ENCODE peak calls at places on chromosomes 11 and 22, in nine cellular contexts. A, P, C, W, J, I, V, F and D are unnamed samples.

GRCh38 chr22:19194751-19195536 is 16.4 kb upstream of the SLC25A1 start:
- DNase-seq in A (no peak), P (no peak), C (no peak), W (no peak), J (no peak), I (no peak), V (no peak), F (no peak), D (no peak)

GRCh38 chr11:13188179-13188578 is 89.4 kb upstream of the BMAL1 start:
- DNase-seq in A (no peak), P (no peak), C (no peak), W (no peak), J (no peak), I (no peak), V (no peak), F (no peak), D (no peak)

GRCh38 chr11:2538951-2539735 is 94.3 kb downstream of the KCNQ1 start:
- DNase-seq in A (no peak), P (no peak), C (no peak), W (peak), J (no peak), I (no peak), V (peak), F (no peak), D (no peak)

GRCh38 chr11:87445002-87445401 is 407.3 kb downstream of the TMEM135 start:
- DNase-seq in A (no peak), P (no peak), C (peak), W (no peak), J (peak), I (no peak), V (no peak), F (no peak), D (no peak)

GRCh38 chr22:37746366-37747089 is 49.7 kb downstream of the TRIOBP start:
- DNase-seq in A (no peak), P (no peak), C (no peak), W (no peak), J (no peak), I (no peak), V (peak), F (peak), D (no peak)

GRCh38 chr11:66556086-66556485 is 9.4 kb downstream of the ACTN3 start:
- DNase-seq in A (no peak), P (no peak), C (no peak), W (no peak), J (no peak), I (no peak), V (no peak), F (no peak), D (no peak)

GRCh38 chr11:57476883-57477506 is 16.7 kb downstream of the RTN4RL2 start:
- DNase-seq in A (no peak), P (no peak), C (no peak), W (no peak), J (peak), I (peak), V (peak), F (no peak), D (no peak)

GRCh38 chr11:47189100-47189834 is 3.0 kb upstream of the PACSIN3 start:
- DNase-seq in A (no peak), P (no peak), C (peak), W (no peak), J (peak), I (no peak), V (no peak), F (no peak), D (peak)

GRCh38 chr11:132838621-132839020 is 693.7 kb downstream of the OPCML start:
- DNase-seq in A (no peak), P (no peak), C (peak), W (no peak), J (no peak), I (no peak), V (no peak), F (no peak), D (peak)

GRCh38 chr11:69705246-69705856 is 1.5 kb upstream of the FGF19 start:
- DNase-seq in A (no peak), P (no peak), C (no peak), W (no peak), J (no peak), I (no peak), V (no peak), F (no peak), D (no peak)

GRCh38 chr11:69703711-69704507 is at the start of gene FGF19:
- DNase-seq in A (no peak), P (no peak), C (no peak), W (no peak), J (no peak), I (no peak), V (no peak), F (no peak), D (no peak)

GRCh38 chr11:69705901-69706787 is 2.3 kb upstream of the FGF19 start:
- DNase-seq in A (no peak), P (no peak), C (no peak), W (no peak), J (no peak), I (no peak), V (no peak), F (no peak), D (no peak)

GRCh38 chr11:69702769-69703510 is 882 bp downstream of the FGF19 start:
- DNase-seq in A (no peak), P (no peak), C (no peak), W (no peak), J (no peak), I (no peak), V (no peak), F (no peak), D (no peak)

DNA sequence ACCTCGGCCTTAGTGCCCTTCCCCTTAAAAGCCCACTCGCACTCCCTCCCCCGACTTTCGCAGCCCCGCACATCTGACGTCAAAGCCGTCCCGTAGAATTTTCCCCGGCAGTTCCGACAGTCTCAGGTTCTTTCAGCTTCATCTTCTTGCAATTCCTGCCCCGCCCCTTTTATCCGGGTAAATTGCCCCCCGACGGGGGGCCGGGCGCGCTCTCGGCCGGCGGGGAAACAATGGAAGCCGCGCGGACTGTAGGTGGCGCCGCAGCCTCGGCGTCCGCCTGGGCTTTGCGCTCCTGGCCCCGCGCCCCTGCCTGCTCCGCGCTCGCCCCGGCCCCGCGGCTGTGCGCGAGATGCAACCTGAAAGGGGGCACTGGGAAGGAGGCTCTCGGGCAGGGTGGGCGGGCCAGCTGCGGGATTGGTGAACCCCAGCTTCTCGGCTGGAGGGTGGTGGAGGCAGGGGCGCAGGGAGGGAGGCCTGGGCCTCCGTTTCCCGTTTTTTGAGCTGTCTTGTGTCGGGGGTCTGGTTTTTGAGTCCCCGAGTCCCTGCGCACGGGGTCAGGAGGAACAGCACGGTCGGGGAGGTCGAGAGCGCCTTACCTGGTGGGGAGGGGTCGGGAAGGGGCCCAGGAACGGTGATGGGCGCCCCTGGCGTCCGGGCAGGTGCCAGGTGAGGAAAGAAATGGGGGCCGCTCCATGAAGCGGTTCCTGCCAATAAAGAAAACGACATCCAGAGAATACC is 855 bp upstream of the FGF19 start:
- DNase-seq in A (no peak), P (no peak), C (peak), W (no peak), J (no peak), I (no peak), V (peak), F (peak), D (no peak)
- TF ChIP-seq CTCF in A (peak), P (peak), C (peak), W (peak), J (peak), I (peak), V (peak), F (peak), D (no peak)

DNA sequence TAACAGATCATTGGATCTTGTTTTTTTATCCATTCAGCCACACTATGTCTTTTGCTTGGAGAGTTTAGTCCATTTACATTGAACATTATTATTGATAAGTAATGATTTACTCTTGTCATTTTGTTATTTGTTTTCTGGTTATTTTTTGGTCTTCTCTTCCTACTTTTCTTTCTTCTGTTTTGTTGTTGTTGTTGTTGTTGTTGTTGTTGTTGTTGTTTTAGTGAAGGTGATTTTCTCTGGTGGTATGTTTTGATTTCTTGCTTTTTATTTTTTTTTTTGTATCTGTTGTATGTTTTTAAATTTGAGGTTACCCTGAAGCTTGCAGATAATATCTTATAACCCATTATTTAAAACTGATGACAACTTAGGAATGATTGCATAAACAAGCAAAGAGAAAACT is 28.6 kb downstream of the TAF1D start:
- DNase-seq in A (no peak), P (no peak), C (no peak), W (no peak), J (no peak), I (no peak), V (no peak), F (no peak), D (no peak)
- TF ChIP-seq CTCF in A (no peak), P (no peak), C (no peak), W (no peak), J (no peak), I (no peak), V (no peak), F (no peak), D (no peak)

DNA sequence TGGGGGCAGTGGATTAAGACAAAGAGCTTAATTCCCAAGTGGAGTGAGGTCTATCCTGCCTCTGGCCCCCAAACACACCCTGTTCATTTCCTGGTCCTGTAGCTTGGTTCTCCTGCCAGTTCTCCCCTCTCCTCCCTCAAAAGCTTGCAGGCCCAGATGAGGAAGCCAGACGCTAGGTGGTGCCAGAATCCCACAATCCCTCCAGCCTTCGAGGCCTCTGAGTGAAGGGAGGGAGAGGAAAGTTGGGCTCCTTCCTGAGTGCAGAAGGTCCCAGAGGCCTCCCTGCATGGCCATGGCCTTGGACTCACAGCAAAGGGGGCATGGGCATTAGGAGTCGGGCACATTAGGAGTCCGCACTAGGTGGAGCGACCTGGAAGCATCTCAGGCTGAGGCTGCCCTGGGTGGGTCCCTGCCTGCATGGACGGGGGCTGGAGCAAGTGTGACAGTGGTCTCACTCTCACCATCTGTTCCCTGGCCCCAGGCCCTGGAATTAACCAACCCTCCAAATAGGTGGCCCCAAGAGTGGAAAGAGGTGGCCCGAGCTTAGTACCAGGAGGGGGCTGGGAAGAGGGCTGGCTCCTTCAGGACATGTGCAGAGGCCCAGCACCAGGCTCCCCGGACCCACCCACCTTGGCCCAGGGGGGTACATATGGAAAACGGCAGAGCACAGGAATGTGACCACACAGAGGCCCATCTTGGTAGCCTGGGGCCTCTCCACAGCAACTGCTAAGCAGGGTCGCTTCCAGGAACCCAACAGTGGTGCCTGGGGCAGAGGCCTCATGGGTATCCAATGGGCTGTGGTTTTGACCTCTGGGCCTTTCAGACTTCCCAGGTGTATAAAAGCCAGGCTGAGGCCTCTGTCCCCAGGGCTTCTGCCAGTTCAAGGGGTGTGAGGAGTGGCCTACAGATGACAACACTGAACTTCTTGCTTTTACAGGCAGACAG is 5.2 kb downstream of the FXYD2 start:
- DNase-seq in A (no peak), P (peak), C (peak), W (no peak), J (no peak), I (peak), V (peak), F (peak), D (peak)
- TF ChIP-seq CTCF in A (peak), P (peak), C (peak), W (no peak), J (peak), I (peak), V (peak), F (peak), D (peak)

DNA sequence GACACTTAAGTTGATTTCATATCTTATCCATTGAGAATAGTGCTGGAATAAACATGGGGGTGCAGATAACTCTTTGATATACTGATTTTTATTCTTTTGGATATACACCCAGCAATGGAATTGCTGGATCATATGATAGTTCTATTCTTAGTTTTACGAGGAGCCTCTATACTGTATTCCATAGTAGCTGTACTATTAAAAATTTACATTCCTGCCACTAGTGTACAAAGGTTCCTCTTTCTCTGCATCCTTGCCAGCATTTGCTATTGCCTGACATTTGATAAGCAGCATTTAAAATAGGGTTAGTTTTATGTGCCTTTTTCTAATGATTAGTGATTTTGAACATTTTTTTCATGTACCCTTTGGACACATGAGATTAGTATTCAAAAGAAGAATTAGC is 554.2 kb downstream of the JRKL start:
- DNase-seq in A (no peak), P (no peak), C (no peak), W (no peak), J (no peak), I (no peak), V (no peak), F (no peak), D (no peak)
- TF ChIP-seq CTCF in A (no peak), P (no peak), C (no peak), W (no peak), J (no peak), I (no peak), V (no peak), F (no peak), D (no peak)

GRCh38 chr11:82195251-82195650 is 538.4 kb downstream of the FAM181B start:
- DNase-seq in A (no peak), P (no peak), C (no peak), W (no peak), J (no peak), I (no peak), V (no peak), F (no peak), D (no peak)

GRCh38 chr11:82191690-82192089 is 542.0 kb downstream of the FAM181B start:
- DNase-seq in A (no peak), P (no peak), C (no peak), W (no peak), J (no peak), I (no peak), V (peak), F (no peak), D (no peak)

GRCh38 chr11:82194521-82194920 is 539.1 kb downstream of the FAM181B start:
- DNase-seq in A (no peak), P (no peak), C (no peak), W (no peak), J (no peak), I (peak), V (no peak), F (no peak), D (no peak)
- TF ChIP-seq CTCF in A (no peak), P (no peak), C (no peak), W (no peak), J (no peak), I (no peak), V (no peak), F (no peak), D (no peak)

GRCh38 chr11:119297938-119298337 is 19.0 kb downstream of the MCAM start:
- DNase-seq in A (no peak), P (no peak), C (no peak), W (no peak), J (no peak), I (no peak), V (no peak), F (no peak), D (no peak)

GRCh38 chr11:119298726-119299125 is 18.2 kb downstream of the MCAM start:
- DNase-seq in A (no peak), P (no peak), C (no peak), W (no peak), J (no peak), I (no peak), V (no peak), F (no peak), D (no peak)

GRCh38 chr11:119293461-119293860 is 23.5 kb downstream of the MCAM start:
- DNase-seq in A (no peak), P (no peak), C (no peak), W (no peak), J (no peak), I (no peak), V (no peak), F (no peak), D (no peak)

GRCh38 chr11:119290894-119291497 is 25.9 kb downstream of the MCAM start:
- DNase-seq in A (no peak), P (no peak), C (no peak), W (no peak), J (no peak), I (no peak), V (no peak), F (no peak), D (no peak)

GRCh38 chr11:119295178-119295577 is 21.8 kb downstream of the MCAM start:
- DNase-seq in A (no peak), P (no peak), C (peak), W (no peak), J (peak), I (no peak), V (no peak), F (no peak), D (peak)
- TF ChIP-seq CTCF in A (no peak), P (no peak), C (no peak), W (no peak), J (no peak), I (peak), V (no peak), F (no peak), D (peak)

DNA sequence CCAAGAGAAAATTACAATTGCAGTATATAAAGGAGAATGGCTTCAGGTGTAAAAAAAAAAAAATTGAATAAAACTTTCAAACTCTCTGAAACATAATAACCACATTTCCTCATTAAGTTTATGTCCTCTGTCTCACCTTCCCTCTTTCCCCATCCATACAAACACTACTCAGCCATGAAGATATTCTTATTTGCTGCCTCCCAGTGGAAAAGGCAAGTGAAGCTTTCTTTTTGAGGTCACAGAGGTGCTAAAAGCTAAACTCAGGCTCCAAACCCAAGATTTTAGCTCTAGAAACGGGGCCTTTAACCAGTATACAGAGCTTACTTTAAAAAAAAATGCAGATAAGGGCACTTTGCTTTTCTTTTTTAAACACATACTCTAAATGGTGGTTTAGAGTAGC is 1568.5 kb downstream of the FAM181B start:
- DNase-seq in A (no peak), P (no peak), C (no peak), W (no peak), J (no peak), I (no peak), V (no peak), F (no peak), D (peak)
- TF ChIP-seq CTCF in A (no peak), P (no peak), C (no peak), W (no peak), J (no peak), I (no peak), V (no peak), F (peak), D (no peak)

GRCh38 chr22:17368727-17369552 is at the start of gene CECR2:
- DNase-seq in A (no peak), P (no peak), C (peak), W (no peak), J (no peak), I (peak), V (peak), F (peak), D (no peak)

GRCh38 chr22:17366329-17366728 is 2.9 kb upstream of the CECR2 start:
- DNase-seq in A (no peak), P (no peak), C (peak), W (no peak), J (no peak), I (no peak), V (no peak), F (no peak), D (no peak)

GRCh38 chr22:17368144-17368726 is 1.0 kb upstream of the CECR2 start:
- DNase-seq in A (no peak), P (no peak), C (no peak), W (no peak), J (no peak), I (no peak), V (no peak), F (no peak), D (no peak)

GRCh38 chr22:17369553-17370035 is 334 bp downstream of the CECR2 start:
- DNase-seq in A (no peak), P (no peak), C (peak), W (no peak), J (no peak), I (peak), V (peak), F (peak), D (no peak)

GRCh38 chr22:17366830-17367229 is 2.4 kb upstream of the CECR2 start:
- DNase-seq in A (no peak), P (no peak), C (peak), W (no peak), J (no peak), I (no peak), V (peak), F (peak), D (no peak)
- TF ChIP-seq CTCF in A (no peak), P (peak), C (peak), W (no peak), J (no peak), I (peak), V (peak), F (peak), D (no peak)